ENCODE peak calls at places on chromosomes 11 and 22, in six cellular contexts. One of them, this sample, is unnamed.

GRCh38 chr11:104343578-104343977 is 179.6 kb upstream of the PDGFD start:
- DNase-seq in spleen: no peak
- DNase-seq in keratinocyte: no peak
- DNase-seq in uterus: no peak
- DNase-seq in HCT116: peak
- DNase-seq in Peyer's patch: no peak
- DNase-seq in this sample: no peak

GRCh38 chr11:118895093-118896039 is 11.7 kb downstream of the CXCR5 start:
- DNase-seq in spleen: peak
- DNase-seq in keratinocyte: no peak
- DNase-seq in uterus: no peak
- DNase-seq in HCT116: no peak
- DNase-seq in Peyer's patch: peak
- DNase-seq in this sample: no peak

GRCh38 chr11:112564228-112564955 is 303.7 kb upstream of the PLET1 start:
- DNase-seq in spleen: no peak
- DNase-seq in keratinocyte: no peak
- DNase-seq in uterus: no peak
- DNase-seq in HCT116: no peak
- DNase-seq in Peyer's patch: no peak
- DNase-seq in this sample: peak

GRCh38 chr11:46560300-46561025 is 33.4 kb downstream of the AMBRA1 start:
- DNase-seq in spleen: no peak
- DNase-seq in keratinocyte: no peak
- DNase-seq in uterus: no peak
- DNase-seq in HCT116: no peak
- DNase-seq in Peyer's patch: peak
- DNase-seq in this sample: no peak

GRCh38 chr11:88603499-88603898 is 266.0 kb upstream of the CTSC start:
- DNase-seq in spleen: no peak
- DNase-seq in keratinocyte: no peak
- DNase-seq in uterus: no peak
- DNase-seq in HCT116: no peak
- DNase-seq in Peyer's patch: no peak
- DNase-seq in this sample: no peak

GRCh38 chr11:120400564-120401364 is 64.6 kb downstream of the ARHGEF12 start:
- DNase-seq in spleen: no peak
- DNase-seq in keratinocyte: peak
- DNase-seq in uterus: no peak
- DNase-seq in HCT116: peak
- DNase-seq in Peyer's patch: peak
- DNase-seq in this sample: peak

GRCh38 chr11:68632802-68633201 is 51.5 kb upstream of the GAL start:
- DNase-seq in spleen: no peak
- DNase-seq in keratinocyte: no peak
- DNase-seq in uterus: no peak
- DNase-seq in HCT116: peak
- DNase-seq in Peyer's patch: peak
- DNase-seq in this sample: peak

GRCh38 chr11:75324740-75325139 is 26.7 kb downstream of the ARRB1 start:
- DNase-seq in spleen: no peak
- DNase-seq in keratinocyte: no peak
- DNase-seq in uterus: no peak
- DNase-seq in HCT116: no peak
- DNase-seq in Peyer's patch: no peak
- DNase-seq in this sample: no peak

GRCh38 chr11:132941024-132941646 is 591.2 kb downstream of the OPCML start:
- DNase-seq in spleen: no peak
- DNase-seq in keratinocyte: no peak
- DNase-seq in uterus: no peak
- DNase-seq in HCT116: no peak
- DNase-seq in Peyer's patch: peak
- DNase-seq in this sample: no peak

GRCh38 chr22:37559901-37560681 is at the start of gene CDC42EP1:
- DNase-seq in spleen: no peak
- DNase-seq in keratinocyte: no peak
- DNase-seq in uterus: peak
- DNase-seq in HCT116: no peak
- DNase-seq in Peyer's patch: peak
- DNase-seq in this sample: no peak

GRCh38 chr11:35305670-35306382 is 113.5 kb downstream of the SLC1A2 start:
- DNase-seq in spleen: no peak
- DNase-seq in keratinocyte: no peak
- DNase-seq in uterus: no peak
- DNase-seq in HCT116: peak
- DNase-seq in Peyer's patch: peak
- DNase-seq in this sample: no peak

GRCh38 chr11:69817265-69818236 is 1.7 kb downstream of the FGF3 start:
- DNase-seq in spleen: no peak
- DNase-seq in keratinocyte: no peak
- DNase-seq in uterus: no peak
- DNase-seq in HCT116: no peak
- DNase-seq in Peyer's patch: no peak
- DNase-seq in this sample: no peak

GRCh38 chr22:37525073-37525745 is 6.0 kb upstream of the CARD10 start:
- DNase-seq in spleen: no peak
- DNase-seq in keratinocyte: no peak
- DNase-seq in uterus: no peak
- DNase-seq in HCT116: peak
- DNase-seq in Peyer's patch: peak
- DNase-seq in this sample: no peak

GRCh38 chr22:27094633-27095308 is 437.4 kb downstream of the MIAT start:
- DNase-seq in spleen: no peak
- DNase-seq in keratinocyte: no peak
- DNase-seq in uterus: peak
- DNase-seq in HCT116: no peak
- DNase-seq in Peyer's patch: no peak
- DNase-seq in this sample: no peak

GRCh38 chr22:27892064-27892463 is 27.0 kb downstream of the PITPNB start:
- DNase-seq in spleen: no peak
- DNase-seq in keratinocyte: no peak
- DNase-seq in uterus: no peak
- DNase-seq in HCT116: no peak
- DNase-seq in Peyer's patch: no peak
- DNase-seq in this sample: no peak

GRCh38 chr11:133966924-133967598 is 10.3 kb upstream of the IGSF9B start:
- DNase-seq in spleen: peak
- DNase-seq in keratinocyte: no peak
- DNase-seq in uterus: peak
- DNase-seq in HCT116: no peak
- DNase-seq in Peyer's patch: peak
- DNase-seq in this sample: no peak

GRCh38 chr22:37896181-37896592 is 9.9 kb upstream of the MICALL1 start:
- DNase-seq in spleen: peak
- DNase-seq in keratinocyte: peak
- DNase-seq in uterus: no peak
- DNase-seq in HCT116: no peak
- DNase-seq in Peyer's patch: peak
- DNase-seq in this sample: peak

GRCh38 chr22:41048791-41049717 is 43.3 kb upstream of the EP300 start:
- DNase-seq in spleen: peak
- DNase-seq in keratinocyte: no peak
- DNase-seq in uterus: peak
- DNase-seq in HCT116: no peak
- DNase-seq in Peyer's patch: peak
- DNase-seq in this sample: no peak

GRCh38 chr22:46748948-46749681 is 11.1 kb upstream of the CERK start:
- DNase-seq in spleen: peak
- DNase-seq in keratinocyte: no peak
- DNase-seq in uterus: no peak
- DNase-seq in HCT116: no peak
- DNase-seq in Peyer's patch: peak
- DNase-seq in this sample: no peak

GRCh38 chr11:69888671-69889076 is 69.5 kb upstream of the FGF3 start:
- DNase-seq in spleen: peak
- DNase-seq in keratinocyte: peak
- DNase-seq in uterus: peak
- DNase-seq in HCT116: peak
- DNase-seq in Peyer's patch: peak
- DNase-seq in this sample: no peak

GRCh38 chr11:85791326-85791990 is 19.5 kb downstream of the SYTL2 start:
- DNase-seq in spleen: no peak
- DNase-seq in keratinocyte: no peak
- DNase-seq in uterus: no peak
- DNase-seq in HCT116: no peak
- DNase-seq in Peyer's patch: no peak
- DNase-seq in this sample: no peak
- H3K27ac ChIP-seq in spleen: no peak
- H3K27ac ChIP-seq in keratinocyte: no peak
- H3K27ac ChIP-seq in uterus: no peak
- H3K27ac ChIP-seq in HCT116: no peak
- H3K27ac ChIP-seq in Peyer's patch: no peak
- H3K27ac ChIP-seq in this sample: no peak

DNA sequence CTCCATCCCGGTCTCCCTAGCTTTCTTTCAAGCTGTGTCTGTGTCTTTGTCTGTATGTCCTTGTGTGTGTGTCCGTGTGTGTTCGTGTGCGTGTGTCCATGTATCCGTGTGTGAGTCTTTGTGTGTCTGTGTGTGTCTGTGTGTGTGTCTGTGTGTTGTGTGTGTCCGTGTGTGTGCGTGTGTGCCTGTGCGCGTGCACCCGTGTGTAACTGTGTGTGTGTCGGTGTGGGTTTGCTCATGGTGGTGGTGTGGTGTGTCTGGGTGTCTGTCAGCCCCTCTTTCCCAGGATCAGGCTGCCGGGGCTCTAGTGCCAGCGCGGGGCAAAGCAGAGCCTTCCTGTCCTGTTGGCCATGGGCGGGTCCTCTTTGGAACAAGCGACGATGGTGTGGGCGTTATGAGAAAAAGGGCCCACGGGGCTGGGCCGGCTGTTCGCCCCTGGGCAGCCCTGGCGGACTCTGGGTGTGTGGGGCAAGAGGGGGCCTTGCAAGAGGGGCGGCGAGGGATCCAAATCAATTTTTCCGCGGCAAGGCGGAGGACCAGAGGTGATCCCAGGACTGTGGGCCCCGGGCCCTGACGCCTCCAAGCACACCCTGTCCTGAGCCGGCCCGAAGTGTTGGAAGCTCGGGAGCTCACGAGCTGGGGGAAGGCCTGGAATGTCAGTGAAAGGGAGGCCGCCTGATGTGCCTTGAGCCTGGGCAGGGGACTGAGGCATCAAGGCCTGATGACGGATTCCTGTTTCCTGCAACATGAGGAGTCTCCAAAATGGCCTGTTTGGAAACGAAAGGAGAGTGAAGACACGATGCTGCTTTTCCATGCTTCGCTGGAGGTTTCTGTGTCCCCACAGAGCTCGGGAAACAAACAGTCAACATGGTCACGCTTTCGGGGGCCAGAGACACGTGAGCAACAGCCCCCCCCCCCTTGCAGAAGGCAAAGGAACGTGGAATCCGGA is 3929.2 kb upstream of the OR11H1 start:
- DNase-seq in spleen: peak
- DNase-seq in keratinocyte: no peak
- DNase-seq in uterus: no peak
- DNase-seq in HCT116: no peak
- DNase-seq in Peyer's patch: peak
- DNase-seq in this sample: no peak
- H3K27ac ChIP-seq in spleen: no peak
- H3K27ac ChIP-seq in keratinocyte: no peak
- H3K27ac ChIP-seq in uterus: no peak
- H3K27ac ChIP-seq in HCT116: no peak
- H3K27ac ChIP-seq in Peyer's patch: no peak
- H3K27ac ChIP-seq in this sample: no peak

GRCh38 chr22:36463783-36464184 is 17.7 kb downstream of the TXN2 start:
- DNase-seq in spleen: peak
- DNase-seq in keratinocyte: no peak
- DNase-seq in uterus: no peak
- DNase-seq in HCT116: no peak
- DNase-seq in Peyer's patch: no peak
- DNase-seq in this sample: no peak

GRCh38 chr22:36460202-36460601 is 21.2 kb downstream of the TXN2 start:
- DNase-seq in spleen: no peak
- DNase-seq in keratinocyte: no peak
- DNase-seq in uterus: no peak
- DNase-seq in HCT116: no peak
- DNase-seq in Peyer's patch: no peak
- DNase-seq in this sample: no peak

GRCh38 chr22:36462475-36462790 is 19.0 kb downstream of the TXN2 start:
- DNase-seq in spleen: no peak
- DNase-seq in keratinocyte: no peak
- DNase-seq in uterus: no peak
- DNase-seq in HCT116: no peak
- DNase-seq in Peyer's patch: no peak
- DNase-seq in this sample: no peak

GRCh38 chr22:36464715-36465231 is 16.7 kb downstream of the TXN2 start:
- DNase-seq in spleen: no peak
- DNase-seq in keratinocyte: no peak
- DNase-seq in uterus: no peak
- DNase-seq in HCT116: no peak
- DNase-seq in Peyer's patch: no peak
- DNase-seq in this sample: no peak

DNA sequence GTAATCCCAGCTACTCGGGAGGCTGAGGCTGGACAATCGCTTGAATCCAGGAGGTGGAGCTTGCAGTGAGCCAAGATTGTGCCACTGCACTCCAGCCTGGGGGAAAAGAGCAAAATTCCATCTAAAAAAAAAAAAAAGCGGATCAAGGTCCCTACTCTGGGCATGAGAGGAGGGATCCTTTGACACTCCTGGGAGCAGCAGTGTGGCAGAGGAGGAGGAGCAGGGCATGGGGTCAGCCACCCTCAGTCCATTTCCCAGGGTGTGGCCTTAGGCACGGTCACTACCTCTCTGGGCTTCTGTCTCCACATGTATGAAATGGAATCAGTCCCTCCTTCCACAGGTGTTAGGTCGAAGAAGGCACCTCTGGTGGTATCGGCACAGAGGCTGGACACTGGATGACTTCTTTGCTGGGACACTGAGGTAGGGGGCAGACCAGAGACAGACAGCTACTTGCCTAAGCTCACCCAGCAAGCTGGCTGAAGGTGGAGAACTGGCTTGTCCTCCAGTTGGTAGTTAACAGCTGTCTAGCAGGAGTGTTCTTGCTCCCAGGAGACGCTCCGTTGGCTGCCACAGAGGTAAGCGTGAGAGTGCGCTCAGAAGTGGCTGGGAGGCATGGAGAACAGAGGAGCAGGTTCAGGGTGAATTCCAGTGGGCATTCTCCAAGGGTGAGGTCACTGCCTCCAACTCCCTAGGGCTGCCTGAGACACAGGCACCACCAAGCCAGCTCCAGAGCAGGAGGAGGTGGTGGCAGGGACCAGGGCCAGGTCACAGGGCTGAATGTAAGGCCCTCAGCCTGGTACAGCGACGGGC is 19.6 kb downstream of the TXN2 start:
- DNase-seq in spleen: no peak
- DNase-seq in keratinocyte: no peak
- DNase-seq in uterus: peak
- DNase-seq in HCT116: no peak
- DNase-seq in Peyer's patch: no peak
- DNase-seq in this sample: peak
- H3K27ac ChIP-seq in spleen: peak
- H3K27ac ChIP-seq in keratinocyte: peak
- H3K27ac ChIP-seq in uterus: peak
- H3K27ac ChIP-seq in HCT116: peak
- H3K27ac ChIP-seq in Peyer's patch: no peak
- H3K27ac ChIP-seq in this sample: peak

DNA sequence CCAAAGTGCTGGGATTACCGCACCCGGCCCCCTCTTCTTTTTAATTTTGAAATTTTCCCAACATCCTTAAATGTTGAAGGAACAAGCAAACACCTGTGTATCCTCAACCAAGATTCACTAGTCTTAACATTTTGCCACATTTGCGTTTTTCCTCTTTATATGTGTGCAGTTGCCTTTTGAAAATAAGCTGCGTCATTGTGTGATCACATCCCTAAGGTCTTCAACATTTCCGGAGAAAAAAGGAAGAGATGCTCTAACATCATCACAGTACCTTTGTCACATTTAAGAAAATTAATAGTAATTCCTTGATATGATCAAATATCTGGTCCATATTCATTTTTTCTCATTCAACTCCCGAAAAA is 7.5 kb downstream of the FADS2 start:
- DNase-seq in spleen: no peak
- DNase-seq in keratinocyte: no peak
- DNase-seq in uterus: no peak
- DNase-seq in HCT116: no peak
- DNase-seq in Peyer's patch: no peak
- DNase-seq in this sample: no peak
- H3K27ac ChIP-seq in spleen: no peak
- H3K27ac ChIP-seq in keratinocyte: no peak
- H3K27ac ChIP-seq in uterus: peak
- H3K27ac ChIP-seq in HCT116: no peak
- H3K27ac ChIP-seq in Peyer's patch: no peak
- H3K27ac ChIP-seq in this sample: no peak